ENCODE peak calls at places on chromosomes 2 and 18, in five cellular contexts. H is IMR-90, D is H9, V is mesendoderm, W is mesenchymal stem cell. S is an unnamed sample. For H3K79me1, the result is how much of the 10 kb centered on the place peaks cover.

GRCh38 chr2:148479388-148479787 is 165.2 kb upstream of the EPC2 start:
- DNase-seq in H (no peak), D (no peak), V (no peak), W (no peak), S (no peak)

GRCh38 chr18:63157293-63158011 is 162.1 kb downstream of the BCL2 start:
- DNase-seq in H (no peak), D (no peak), V (no peak), W (no peak), S (no peak)

GRCh38 chr2:237432484-237433092 is 18.6 kb upstream of the COL6A3 start:
- DNase-seq in H (peak), D (peak), V (peak), W (peak), S (no peak)

GRCh38 chr2:196718394-196718793 is 78.9 kb downstream of the CCDC150 start:
- DNase-seq in H (no peak), D (no peak), V (peak), W (no peak), S (no peak)

GRCh38 chr18:31091350-31091749 is 10.9 kb downstream of the DSC2 start:
- DNase-seq in H (no peak), D (no peak), V (no peak), W (no peak), S (no peak)

GRCh38 chr2:217452928-217453327 is 549.9 kb downstream of the TNS1 start:
- DNase-seq in H (no peak), D (no peak), V (no peak), W (no peak), S (no peak)

GRCh38 chr2:69026026-69026425 is 13.0 kb downstream of the ANTXR1 start:
- DNase-seq in H (peak), D (peak), V (peak), W (peak), S (no peak)

GRCh38 chr2:134258684-134259408 is 5.0 kb downstream of the MGAT5 start:
- DNase-seq in H (no peak), D (no peak), V (no peak), W (no peak), S (no peak)

GRCh38 chr2:209940923-209941322 is 61.5 kb upstream of the RPE start:
- DNase-seq in H (no peak), D (no peak), V (no peak), W (no peak), S (no peak)

GRCh38 chr2:171541202-171541884 is 19.1 kb downstream of the CYBRD1 start:
- DNase-seq in H (no peak), D (peak), V (peak), W (no peak), S (no peak)

GRCh38 chr2:204945376-204945775 is 400.1 kb downstream of the PARD3B start:
- DNase-seq in H (no peak), D (no peak), V (no peak), W (no peak), S (no peak)

GRCh38 chr2:16763493-16763899 is 97.9 kb upstream of the CYRIA start:
- DNase-seq in H (no peak), D (no peak), V (no peak), W (no peak), S (no peak)

GRCh38 chr2:224904390-224904789 is 137.9 kb downstream of the DOCK10 start:
- DNase-seq in H (peak), D (no peak), V (no peak), W (no peak), S (no peak)

GRCh38 chr2:209579236-209579749 is 155.4 kb downstream of the MAP2 start:
- DNase-seq in H (no peak), D (peak), V (peak), W (no peak), S (peak)

GRCh38 chr18:44887227-44887631 is 206.5 kb downstream of the SETBP1 start:
- DNase-seq in H (peak), D (no peak), V (peak), W (peak), S (no peak)

GRCh38 chr18:74420491-74420890 is 36.6 kb downstream of the DIPK1C start:
- DNase-seq in H (no peak), D (no peak), V (no peak), W (no peak), S (no peak)

GRCh38 chr18:79784071-79784913 is 13.4 kb upstream of the KCNG2 start:
- DNase-seq in H (no peak), D (no peak), V (no peak), W (no peak), S (no peak)
- H2BK5ac ChIP-seq in H (no peak), D (no peak), V (no peak), W (no peak), S (no peak)

GRCh38 chr2:42492691-42493467 is 903 bp downstream of the KCNG3 start:
- DNase-seq in H (no peak), D (peak), V (peak), W (peak), S (no peak)

GRCh38 chr2:42495234-42495581 is 1.4 kb upstream of the KCNG3 start:
- DNase-seq in H (no peak), D (no peak), V (no peak), W (no peak), S (no peak)

GRCh38 chr2:42493468-42493884 is 306 bp downstream of the KCNG3 start:
- DNase-seq in H (no peak), D (no peak), V (no peak), W (no peak), S (no peak)

GRCh38 chr2:42494434-42495233 is 852 bp upstream of the KCNG3 start:
- DNase-seq in H (peak), D (peak), V (peak), W (peak), S (peak)

GRCh38 chr2:42493885-42494433 is at the start of gene KCNG3:
- DNase-seq in H (peak), D (peak), V (peak), W (peak), S (peak)
- H3K4ac ChIP-seq in H (no peak), D (no peak), V (peak), W (no peak), S (no peak)

GRCh38 chr2:20218331-20219320 is 6.3 kb downstream of the SDC1 start:
- DNase-seq in H (no peak), D (no peak), V (no peak), W (no peak), S (no peak)
- H3K79me1 ChIP-seq in H (under half), D (under half), V (under half), W (under half), S (under half)

DNA sequence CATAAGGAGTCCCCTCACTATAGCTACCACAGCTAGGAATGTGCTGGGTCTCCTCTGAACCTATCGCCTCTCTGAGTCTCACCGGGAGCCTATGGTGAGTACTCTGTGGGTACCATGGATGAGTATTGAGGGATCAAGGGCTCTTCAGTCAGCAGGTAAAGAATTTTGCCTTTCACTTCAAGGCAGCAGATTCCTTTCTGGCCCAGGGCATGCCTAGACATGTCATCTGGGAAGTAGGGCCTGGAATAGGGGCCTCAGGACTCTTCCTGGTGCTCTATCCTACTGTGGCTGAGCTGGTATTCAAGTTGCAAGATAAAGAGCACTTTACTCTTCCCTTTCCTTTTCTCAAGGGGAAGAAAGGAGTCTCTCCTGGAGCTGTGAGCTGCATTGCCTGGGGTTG is 85.6 kb upstream of the LHCGR start:
- DNase-seq in H (no peak), D (no peak), V (no peak), W (no peak), S (no peak)
- H2BK5ac ChIP-seq in H (peak), D (no peak), V (no peak), W (no peak), S (no peak)

GRCh38 chr2:44188696-44189095 is 20.0 kb downstream of the PPM1B start:
- DNase-seq in H (no peak), D (no peak), V (peak), W (no peak), S (no peak)

GRCh38 chr2:44191739-44192138 is 23.1 kb downstream of the PPM1B start:
- DNase-seq in H (no peak), D (no peak), V (no peak), W (no peak), S (no peak)

GRCh38 chr2:44186800-44187199 is 18.1 kb downstream of the PPM1B start:
- DNase-seq in H (no peak), D (no peak), V (no peak), W (peak), S (no peak)

GRCh38 chr2:44192646-44193045 is 24.0 kb downstream of the PPM1B start:
- DNase-seq in H (no peak), D (no peak), V (no peak), W (no peak), S (no peak)

DNA sequence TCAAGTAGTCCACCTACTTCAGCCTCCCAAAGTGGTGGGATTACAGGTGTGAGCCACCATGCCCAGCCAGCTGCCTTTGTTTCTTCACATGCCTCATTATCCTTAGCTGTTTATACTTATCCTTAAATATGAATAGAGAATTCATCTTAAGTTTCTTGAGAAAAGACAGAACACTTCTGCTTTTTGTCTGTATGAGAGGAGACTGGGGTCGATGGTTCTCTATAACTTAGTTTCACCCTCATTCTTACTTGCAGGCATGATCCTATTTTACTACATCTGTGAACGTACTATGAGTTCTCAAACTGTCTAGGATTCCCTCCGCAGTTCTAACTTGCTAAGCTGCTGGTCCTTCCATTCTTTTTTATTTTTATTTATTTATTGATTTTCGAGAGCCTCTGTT is 20.4 kb downstream of the PPM1B start:
- DNase-seq in H (no peak), D (no peak), V (no peak), W (no peak), S (no peak)
- H3K4ac ChIP-seq in H (no peak), D (no peak), V (no peak), W (no peak), S (no peak)